ENCODE peak calls at places on chromosome 6, in six cellular contexts. G is head of caudate nucleus; F is adrenal gland; Y is stimulated activated CD4-positive, alpha-beta T cell treated with anti-CD3 and anti-CD28 coated beads, Interleukin-12 subunit alpha, Interleukin-12 subunit beta, amount 100 ng/mL, for 48 hours; H is OCI-LY7; V is KG1. L is an unnamed sample.
A peak's percentile ranks its signal among the peaks of the same experiment; 100 is the strongest.

GRCh38 chr6:36349240-36349639 is 12.6 kb upstream of the BNIP5 start:
- DNase-seq in Y (no peak), V (no peak), G (peak; percentile 92), F (no peak), H (peak; percentile 30), L (no peak)

GRCh38 chr6:54847799-54848597 is 1.4 kb downstream of the FAM83B start:
- DNase-seq in F (no peak), H (no peak), G (no peak), Y (no peak), V (no peak), L (no peak)

GRCh38 chr6:7050911-7051779 is 56.6 kb upstream of the RREB1 start:
- DNase-seq in G (no peak), H (no peak), F (peak; percentile 65), Y (no peak), V (no peak), L (peak; percentile 20)

GRCh38 chr6:33299237-33299944 is 649 bp upstream of the RGL2 start:
- DNase-seq in H (peak; percentile 96), F (peak; percentile 94), G (peak; percentile 90), V (peak; percentile 97), Y (peak; percentile 88), L (peak; percentile 91)

GRCh38 chr6:158826819-158827501 is 7.8 kb upstream of the EZR start:
- DNase-seq in G (no peak), V (no peak), F (no peak), Y (no peak), H (peak; percentile 48), L (no peak)

GRCh38 chr6:106037060-106037459 is 49.1 kb upstream of the PRDM1 start:
- DNase-seq in G (no peak), Y (no peak), H (no peak), V (no peak), F (no peak), L (no peak)

GRCh38 chr6:22765015-22765414 is 195.6 kb downstream of the HDGFL1 start:
- DNase-seq in H (no peak), V (no peak), G (no peak), Y (no peak), F (no peak), L (no peak)

GRCh38 chr6:35808688-35809087 is 3.5 kb downstream of the LHFPL5 start:
- DNase-seq in Y (no peak), H (no peak), F (no peak), V (no peak), G (no peak), L (no peak)

GRCh38 chr6:152750694-152751093 is at the start of gene VIP:
- DNase-seq in V (peak; percentile 26), F (no peak), Y (no peak), H (peak; percentile 10), G (no peak), L (no peak)

GRCh38 chr6:15160812-15161211 is 85.1 kb upstream of the JARID2 start:
- DNase-seq in G (no peak), F (no peak), Y (no peak), V (no peak), H (no peak), L (no peak)

GRCh38 chr6:94049001-94049400 is 629.6 kb upstream of the EPHA7 start:
- DNase-seq in F (no peak), Y (no peak), G (no peak), V (no peak), H (no peak), L (no peak)

GRCh38 chr6:105482227-105482839 is 79.5 kb upstream of the PREP start:
- DNase-seq in Y (no peak), H (no peak), V (no peak), G (no peak), F (peak; percentile 52), L (no peak)

GRCh38 chr6:105428342-105428957 is 25.6 kb upstream of the PREP start:
- DNase-seq in F (no peak), G (no peak), H (no peak), V (no peak), Y (no peak), L (no peak)

GRCh38 chr6:24122139-24122538 is 3.9 kb upstream of the NRSN1 start:
- DNase-seq in V (no peak), G (no peak), F (no peak), Y (no peak), H (no peak), L (no peak)

GRCh38 chr6:14544689-14545088 is 427.1 kb downstream of the CD83 start:
- DNase-seq in G (no peak), V (no peak), Y (no peak), H (peak; percentile 82), F (no peak), L (no peak)

GRCh38 chr6:307874-308273 is 15.6 kb downstream of the DUSP22 start:
- DNase-seq in G (no peak), F (no peak), Y (no peak), V (no peak), H (no peak), L (no peak)

GRCh38 chr6:39865011-39865888 is 69.0 kb downstream of the MOCS1 start:
- DNase-seq in V (no peak), G (peak; percentile 58), F (peak; percentile 90), Y (peak; percentile 68), H (peak; percentile 67), L (peak; percentile 9)

GRCh38 chr6:17015144-17015543 is 86.7 kb upstream of the STMND1 start:
- DNase-seq in Y (peak; percentile 46), H (no peak), V (no peak), G (no peak), F (no peak), L (no peak)

GRCh38 chr6:158353851-158354508 is 41.7 kb downstream of the TULP4 start:
- DNase-seq in G (no peak), V (no peak), Y (no peak), H (no peak), F (no peak), L (no peak)

GRCh38 chr6:79684821-79685220 is 53.7 kb downstream of the SH3BGRL2 start:
- DNase-seq in V (no peak), F (no peak), Y (no peak), G (no peak), H (no peak), L (no peak)

GRCh38 chr6:41371461-41371991 is 36.1 kb downstream of the NCR2 start:
- DNase-seq in Y (no peak), H (no peak), F (peak; percentile 28), V (no peak), G (peak; percentile 26), L (no peak)

GRCh38 chr6:83615025-83615999 is 93.6 kb downstream of the SNAP91 start:
- DNase-seq in V (no peak), H (peak; percentile 49), F (no peak), Y (no peak), G (no peak), L (no peak)

GRCh38 chr6:17278289-17279061 is 2.7 kb upstream of the RBM24 start:
- DNase-seq in F (no peak), Y (no peak), V (no peak), H (no peak), G (no peak), L (no peak)

GRCh38 chr6:157298325-157298724 is 25.0 kb downstream of the TMEM242 start:
- DNase-seq in F (no peak), H (no peak), Y (no peak), G (no peak), V (no peak), L (no peak)

GRCh38 chr6:138107752-138108592 is 753 bp upstream of the PERP start:
- DNase-seq in F (no peak), H (no peak), Y (peak; percentile 8), G (no peak), V (no peak), L (no peak)

GRCh38 chr6:133977983-133978895 is 25.2 kb downstream of the TBPL1 start:
- DNase-seq in G (no peak), F (peak; percentile 30), V (no peak), Y (no peak), H (no peak), L (no peak)

GRCh38 chr6:11035961-11036360 is 8.1 kb downstream of the ELOVL2 start:
- DNase-seq in Y (no peak), V (no peak), H (no peak), F (no peak), G (no peak), L (no peak)

GRCh38 chr6:36867471-36868224 is 7.0 kb downstream of the PPIL1 start:
- DNase-seq in H (no peak), V (no peak), G (no peak), Y (no peak), F (no peak), L (no peak)

GRCh38 chr6:42352856-42353564 is 98.7 kb downstream of the TRERF1 start:
- DNase-seq in Y (no peak), F (no peak), H (no peak), G (no peak), V (no peak), L (no peak)

GRCh38 chr6:134081506-134081905 is 29.1 kb upstream of the SLC2A12 start:
- DNase-seq in Y (no peak), H (no peak), F (no peak), G (no peak), V (no peak), L (no peak)

GRCh38 chr6:43759926-43760798 is 9.8 kb upstream of the VEGFA start:
- DNase-seq in V (no peak), Y (no peak), H (no peak), F (no peak), G (no peak), L (no peak)

GRCh38 chr6:157763894-157764345 is 59.1 kb upstream of the SNX9 start:
- DNase-seq in V (peak; percentile 73), H (peak; percentile 33), Y (no peak), G (no peak), F (no peak), L (no peak)

GRCh38 chr6:52136934-52137467 is 49.2 kb upstream of the IL17A start:
- DNase-seq in H (no peak), V (no peak), F (no peak), Y (no peak), G (no peak), L (no peak)

GRCh38 chr6:41184761-41185160 is 16.2 kb downstream of the TREML2 start:
- DNase-seq in G (no peak), V (no peak), H (no peak), Y (no peak), F (no peak), L (no peak)

GRCh38 chr6:161956082-161956481 is 682.2 kb upstream of the AGPAT4 start:
- DNase-seq in G (no peak), F (no peak), Y (no peak), H (no peak), V (no peak), L (no peak)

GRCh38 chr6:33023536-33023935 is 14.1 kb upstream of the HLA-DOA start:
- DNase-seq in V (no peak), H (no peak), G (no peak), Y (no peak), F (no peak), L (no peak)

GRCh38 chr6:107495196-107495643 is 5.3 kb downstream of the SOBP start:
- DNase-seq in H (peak; percentile 50), G (no peak), V (no peak), Y (no peak), F (no peak), L (no peak)

GRCh38 chr6:112215901-112216300 is 38.5 kb downstream of the LAMA4 start:
- DNase-seq in Y (no peak), F (no peak), V (no peak), G (no peak), H (no peak), L (no peak)

GRCh38 chr6:105179244-105180065 is at the start of gene POPDC3:
- DNase-seq in H (no peak), G (no peak), Y (no peak), V (no peak), F (no peak), L (no peak)